ENCODE peak calls at places on chromosomes 11 and 22, in eight cellular contexts. B is naive thymus-derived CD4-positive, alpha-beta T cell; O is nephron progenitor cell; E is activated CD4-positive, alpha-beta T cell treated with anti-CD3 and anti-CD28 coated beads for 24 hours; R is thyroid gland; W is fibroblast of pulmonary artery; Z is ACHN; U is stimulated activated CD8-positive, alpha-beta memory T cell treated with anti-CD3 and anti-CD28 coated beads, Interleukin-7, amount 100 ng/mL, for 1 hour. X is an unnamed sample.
A peak's percentile ranks its signal among the peaks of the same experiment; 100 is the strongest.

GRCh38 chr22:40215266-40215665 is 37.5 kb downstream of the TNRC6B start:
- DNase-seq in U (no peak), R (peak; percentile 70), W (no peak), E (no peak), O (no peak), B (no peak), Z (no peak), X (no peak)

GRCh38 chr11:86196291-86196690 is 48.3 kb upstream of the EED start:
- DNase-seq in O (no peak), W (no peak), R (no peak), Z (no peak), E (no peak), B (no peak), U (no peak), X (no peak)

GRCh38 chr11:84106560-84106959 is 820.4 kb upstream of the CCDC90B start:
- DNase-seq in Z (no peak), U (no peak), R (no peak), B (no peak), W (no peak), O (no peak), E (no peak), X (no peak)

GRCh38 chr11:17164361-17165246 is 43.2 kb downstream of the PIK3C2A start:
- DNase-seq in W (no peak), B (no peak), O (no peak), E (no peak), Z (no peak), U (no peak), R (no peak), X (no peak)

GRCh38 chr11:114219559-114220349 is 76.4 kb upstream of the NNMT start:
- DNase-seq in Z (peak; percentile 2), B (no peak), O (no peak), E (no peak), W (peak; percentile 94), R (no peak), U (no peak), X (no peak)

GRCh38 chr11:17772704-17773600 is 38.4 kb downstream of the KCNC1 start:
- DNase-seq in R (no peak), U (no peak), B (no peak), E (no peak), Z (no peak), W (no peak), O (peak; percentile 3), X (no peak)

GRCh38 chr11:114296190-114296978 is at the start of gene NNMT:
- DNase-seq in W (peak; percentile 99), U (no peak), O (no peak), B (no peak), Z (peak; percentile 97), R (peak; percentile 28), E (no peak), X (no peak)

GRCh38 chr11:77959434-77959833 is 35.0 kb downstream of the INTS4 start:
- DNase-seq in E (no peak), W (peak; percentile 71), Z (no peak), O (no peak), U (no peak), R (no peak), B (no peak), X (no peak)

GRCh38 chr11:75959540-75959939 is 144.5 kb downstream of the UVRAG start:
- DNase-seq in B (no peak), R (no peak), Z (no peak), O (no peak), E (no peak), U (no peak), W (no peak), X (no peak)

GRCh38 chr11:115761817-115762216 is 257.6 kb upstream of the CADM1 start:
- DNase-seq in O (no peak), Z (no peak), B (no peak), U (no peak), W (no peak), E (no peak), R (no peak), X (no peak)

X was measured in stimulated activated effector memory CD8-positive, alpha-beta T cell treated with anti-CD3 and anti-CD28 coated beads, Interleukin-12 subunit alpha, Interleukin-12 subunit beta, amount 100 ng/mL, for 72 hours.